ENCODE peak calls at places on chromosomes 16 and 17, in five cellular contexts. N is right lobe of liver; E is A549; R is CD8-positive, alpha-beta T cell; Y is epithelial cell of esophagus. W is an unnamed sample.

GRCh38 chr16:23452221-23452571 is 793 bp downstream of the COG7 start:
- DNase-seq in N (no peak), E (no peak), R (no peak), Y (no peak), W (no peak)

GRCh38 chr17:82817947-82818346 is 21.9 kb downstream of the ZNF750 start:
- DNase-seq in N (peak; percentile 8), E (no peak), R (no peak), Y (no peak), W (no peak)

GRCh38 chr17:81518785-81519283 is 6.2 kb upstream of the ACTG1 start:
- DNase-seq in N (peak; percentile 69), E (peak; percentile 58), R (no peak), Y (peak; percentile 66), W (peak; percentile 62)

GRCh38 chr17:81254955-81255717 is 16.0 kb downstream of the NDUFAF8 start:
- DNase-seq in N (peak; percentile 96), E (peak; percentile 77), R (no peak), Y (peak; percentile 81), W (peak; percentile 77)

GRCh38 chr17:45266372-45266926 is 4.6 kb upstream of the SPATA32 start:
- DNase-seq in N (no peak), E (no peak), R (no peak), Y (no peak), W (no peak)

GRCh38 chr16:569445-570254 is at the start of gene PIGQ:
- DNase-seq in N (peak; percentile 70), E (peak; percentile 64), R (peak; percentile 59), Y (peak; percentile 47), W (peak; percentile 48)

GRCh38 chr17:43880420-43880991 is 26.8 kb downstream of the MPP2 start:
- DNase-seq in N (peak; percentile 60), E (peak; percentile 74), R (peak; percentile 38), Y (peak; percentile 51), W (peak; percentile 72)

GRCh38 chr16:27174007-27174406 is 29.3 kb upstream of the KDM8 start:
- DNase-seq in N (no peak), E (no peak), R (peak; percentile 60), Y (no peak), W (peak; percentile 67)

GRCh38 chr16:90018297-90019200 is 707 bp downstream of the DBNDD1 start:
- DNase-seq in N (no peak), E (peak; percentile 67), R (no peak), Y (peak; percentile 39), W (peak; percentile 29)

GRCh38 chr17:51372345-51373004 is 112.1 kb downstream of the UTP18 start:
- DNase-seq in N (no peak), E (peak; percentile 77), R (no peak), Y (peak; percentile 70), W (peak; percentile 73)

GRCh38 chr16:68070249-68070725 is 14.9 kb upstream of the NFATC3 start:
- DNase-seq in N (no peak), E (no peak), R (no peak), Y (no peak), W (no peak)

GRCh38 chr16:56662357-56663354 is 4.9 kb downstream of the MT1F start:
- DNase-seq in N (no peak), E (no peak), R (peak; percentile 28), Y (no peak), W (no peak)

GRCh38 chr16:70789231-70789926 is 11.6 kb downstream of the VAC14 start:
- DNase-seq in N (no peak), E (peak; percentile 79), R (no peak), Y (no peak), W (no peak)

GRCh38 chr16:84332975-84333684 is 35.2 kb upstream of the ATP2C2 start:
- DNase-seq in N (peak; percentile 29), E (no peak), R (no peak), Y (no peak), W (no peak)

GRCh38 chr17:32558997-32559650 is 72.3 kb downstream of the CDK5R1 start:
- DNase-seq in N (no peak), E (peak; percentile 10), R (no peak), Y (peak; percentile 55), W (no peak)

GRCh38 chr17:63930951-63931575 is 1.1 kb downstream of the CD79B start:
- DNase-seq in N (peak; percentile 74), E (no peak), R (peak; percentile 70), Y (no peak), W (no peak)

GRCh38 chr16:47876494-47876893 is 279.3 kb downstream of the ABCC12 start:
- DNase-seq in N (no peak), E (no peak), R (no peak), Y (no peak), W (no peak)

GRCh38 chr16:4361944-4362311 is 9.7 kb upstream of the VASN start:
- DNase-seq in N (no peak), E (no peak), R (no peak), Y (no peak), W (no peak)

GRCh38 chr16:7423436-7423941 is 90.8 kb downstream of the RBFOX1 start:
- DNase-seq in N (no peak), E (no peak), R (no peak), Y (no peak), W (no peak)

GRCh38 chr17:49995055-49995738 is at the start of gene DLX3:
- DNase-seq in N (no peak), E (peak; percentile 72), R (no peak), Y (peak; percentile 89), W (peak; percentile 91)

GRCh38 chr17:17387461-17388362 is 84.5 kb downstream of the NT5M start:
- DNase-seq in N (peak; percentile 73), E (peak; percentile 76), R (no peak), Y (peak; percentile 85), W (peak; percentile 74)

DNA sequence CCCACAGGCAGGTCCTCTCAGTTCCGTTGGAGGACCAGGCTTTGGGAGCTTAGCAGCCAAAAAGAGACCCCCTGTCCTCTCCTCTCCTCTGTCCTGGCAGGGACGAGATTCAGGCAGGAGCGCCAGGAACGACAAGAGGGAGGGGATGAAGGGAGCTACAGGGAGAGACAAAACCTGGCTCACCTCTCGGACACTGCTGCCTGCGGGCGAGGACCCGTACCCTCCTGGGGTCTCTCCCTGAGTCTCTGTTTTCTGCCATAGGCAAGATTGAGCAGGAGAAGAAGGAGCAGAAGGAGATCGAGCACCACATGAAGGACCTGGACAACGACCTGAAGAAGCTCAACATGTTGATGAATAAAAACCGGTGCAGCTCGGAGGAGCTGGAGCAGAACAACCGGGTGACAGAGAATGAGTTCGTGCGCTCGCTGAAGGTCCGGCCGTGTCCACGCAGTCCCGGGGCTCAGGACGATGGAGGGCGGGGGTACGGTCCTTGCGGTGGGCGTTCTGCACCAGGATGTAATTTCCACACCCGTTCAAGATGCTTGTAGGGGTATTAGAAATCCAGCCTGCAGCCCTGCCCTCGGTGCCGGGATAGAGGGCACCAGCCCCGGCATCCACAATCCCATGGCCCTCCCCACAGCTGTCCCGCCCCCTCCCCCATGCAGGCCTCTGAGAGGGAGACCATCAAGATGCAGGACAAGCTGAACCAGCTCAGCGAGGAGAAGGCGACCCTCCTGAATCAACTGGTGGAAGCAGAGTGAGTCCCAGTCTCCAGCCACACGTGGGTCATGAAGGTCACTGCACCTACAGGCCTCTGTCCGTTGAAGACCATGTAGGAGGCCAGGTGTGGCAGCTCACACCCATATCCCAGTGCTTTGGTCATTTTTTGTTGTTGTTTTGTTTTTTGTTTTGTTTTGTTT is 13.8 kb upstream of the GAA start:
- DNase-seq in N (no peak), E (no peak), R (no peak), Y (no peak), W (no peak)
- H3K4me3 ChIP-seq in N (no peak overlapping the region), E (no peak overlapping the region), R (no peak overlapping the region), Y (no peak overlapping the region), W (no peak overlapping the region)

GRCh38 chr17:28897769-28898259 is 281 bp upstream of the FLOT2 start:
- DNase-seq in N (no peak), E (no peak), R (peak; percentile 49), Y (no peak), W (no peak)

GRCh38 chr17:28896884-28897768 is at the start of gene FLOT2:
- DNase-seq in N (peak; percentile 87), E (peak; percentile 36), R (peak; percentile 76), Y (peak; percentile 96), W (peak; percentile 21)

GRCh38 chr17:28899212-28899815 is 1.8 kb upstream of the FLOT2 start:
- DNase-seq in N (no peak), E (no peak), R (no peak), Y (no peak), W (no peak)

GRCh38 chr17:28896491-28896883 is 1.0 kb downstream of the FLOT2 start:
- DNase-seq in N (no peak), E (no peak), R (no peak), Y (no peak), W (no peak)

DNA sequence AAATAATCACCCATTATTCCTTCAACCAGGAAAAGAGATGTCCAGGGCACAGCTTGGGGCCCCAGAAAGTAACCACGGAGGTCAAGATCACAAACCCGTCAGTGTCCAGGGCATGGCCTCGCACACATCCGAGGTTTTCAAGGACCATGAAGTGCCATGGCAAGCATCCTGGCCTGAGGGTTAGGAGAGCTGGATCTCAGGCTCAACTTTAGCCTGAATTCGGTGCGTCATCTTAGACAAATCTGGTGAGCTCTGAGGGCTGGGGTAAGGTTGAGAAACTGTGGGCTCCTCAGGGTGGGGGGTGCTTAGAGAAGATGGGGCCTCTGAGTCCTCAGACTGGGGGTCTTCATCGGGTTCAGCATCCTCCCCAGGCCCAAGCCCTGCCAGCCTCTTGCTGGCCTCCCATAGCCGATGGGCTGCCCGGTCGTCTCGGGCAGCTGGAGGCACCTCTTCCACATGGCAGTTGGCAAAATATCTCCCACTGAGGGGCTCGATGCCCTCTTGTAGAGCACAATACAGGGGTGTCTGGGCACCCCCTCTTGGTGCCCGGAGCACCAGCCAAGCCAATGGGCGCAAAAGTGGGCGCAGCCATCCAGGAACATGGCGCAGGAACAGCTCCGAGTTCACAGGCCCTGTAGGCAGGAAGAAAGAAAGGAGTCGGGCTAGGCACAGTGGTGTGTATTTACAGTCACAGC is 875 bp upstream of the FLOT2 start:
- DNase-seq in N (no peak), E (no peak), R (no peak), Y (no peak), W (no peak)
- H3K4me3 ChIP-seq in N (peak overlapping the region; percentile 90), E (peak overlapping the region; percentile 70), R (peak overlapping the region; percentile 81), Y (no peak overlapping the region), W (peak overlapping the region; percentile 83)

GRCh38 chr17:4120332-4120731 is 22.5 kb downstream of the ZZEF1 start:
- DNase-seq in N (no peak), E (no peak), R (no peak), Y (no peak), W (no peak)

GRCh38 chr17:4119299-4119698 is 23.5 kb downstream of the ZZEF1 start:
- DNase-seq in N (no peak), E (no peak), R (no peak), Y (no peak), W (no peak)

GRCh38 chr17:4116516-4116915 is 26.3 kb downstream of the ZZEF1 start:
- DNase-seq in N (no peak), E (no peak), R (no peak), Y (no peak), W (no peak)

GRCh38 chr17:4118095-4118743 is 24.6 kb downstream of the ZZEF1 start:
- DNase-seq in N (no peak), E (no peak), R (no peak), Y (no peak), W (no peak)
- H3K4me3 ChIP-seq in N (no peak overlapping the region), E (no peak overlapping the region), R (no peak overlapping the region), Y (no peak overlapping the region), W (no peak overlapping the region)

GRCh38 chr17:77466140-77466539 is 325.4 kb downstream of the SEC14L1 start:
- DNase-seq in N (peak; percentile 60), E (no peak), R (no peak), Y (no peak), W (no peak)

GRCh38 chr17:77464988-77465357 is 324.2 kb downstream of the SEC14L1 start:
- DNase-seq in N (no peak), E (no peak), R (no peak), Y (no peak), W (no peak)

GRCh38 chr17:77467513-77467912 is 326.7 kb downstream of the SEC14L1 start:
- DNase-seq in N (peak; percentile 55), E (no peak), R (no peak), Y (no peak), W (no peak)

GRCh38 chr17:77465358-77466041 is 324.7 kb downstream of the SEC14L1 start:
- DNase-seq in N (peak; percentile 77), E (no peak), R (peak; percentile 82), Y (peak; percentile 66), W (peak; percentile 54)

GRCh38 chr17:77466596-77467223 is 325.9 kb downstream of the SEC14L1 start:
- DNase-seq in N (no peak), E (no peak), R (no peak), Y (no peak), W (no peak)
- H3K4me3 ChIP-seq in N (no peak overlapping the region), E (no peak overlapping the region), R (peak overlapping the region; percentile 51), Y (no peak overlapping the region), W (no peak overlapping the region)

W was measured in PC-3.